ENCODE peak calls at places on chromosomes 3 and 15, in five cellular contexts. I is SK-N-SH, S is HepG2, F is H1, Z is HCT116. N is an unnamed sample.

GRCh38 chr3:164537485-164537884 is 540.8 kb downstream of the SI start:
- DNase-seq in Z (no peak), F (no peak), I (no peak), S (no peak), N (no peak)

GRCh38 chr15:92012368-92012629 is 158.8 kb downstream of the SLCO3A1 start:
- DNase-seq in Z (no peak), I (no peak), S (no peak), F (no peak), N (no peak)

GRCh38 chr15:87207945-87208580 is 1048.5 kb downstream of the NTRK3 start:
- DNase-seq in F (no peak), Z (no peak), I (no peak), S (no peak), N (no peak)

GRCh38 chr15:77535845-77536244 is 96.9 kb downstream of the LINGO1 start:
- DNase-seq in I (no peak), S (no peak), Z (peak; percentile 15), F (no peak), N (no peak)

GRCh38 chr3:30319713-30320112 is 286.7 kb upstream of the TGFBR2 start:
- DNase-seq in Z (peak; percentile 73), S (peak; percentile 71), F (peak; percentile 43), I (peak; percentile 8), N (no peak)

GRCh38 chr15:92693922-92694331 is 38.4 kb upstream of the FAM174B start:
- DNase-seq in I (peak; percentile 55), Z (peak; percentile 34), F (peak; percentile 80), S (peak; percentile 50), N (peak; percentile 71)

GRCh38 chr3:48157950-48158376 is 30.3 kb downstream of the CDC25A start:
- DNase-seq in S (peak; percentile 47), F (peak; percentile 87), I (peak; percentile 52), Z (peak; percentile 48), N (peak; percentile 13)

GRCh38 chr15:79640206-79640605 is 208.1 kb downstream of the MINAR1 start:
- DNase-seq in S (peak; percentile 7), I (no peak), F (no peak), Z (peak; percentile 26), N (no peak)

GRCh38 chr3:138124188-138124587 is 8.0 kb downstream of the A4GNT start:
- DNase-seq in F (peak; percentile 10), I (no peak), S (no peak), Z (no peak), N (no peak)

GRCh38 chr3:150317469-150317868 is 90.6 kb upstream of the TSC22D2 start:
- DNase-seq in Z (no peak), I (no peak), S (peak; percentile 15), F (no peak), N (no peak)

GRCh38 chr3:194749631-194750271 is 64.1 kb downstream of the FAM43A start:
- DNase-seq in F (no peak), Z (no peak), S (peak; percentile 90), I (peak; percentile 58), N (peak; percentile 57)
- TF ChIP-seq JUND in F (no peak), Z (no peak), S (no peak), I (no peak), N (no peak)

GRCh38 chr3:133945696-133946095 is 50.0 kb upstream of the RAB6B start:
- DNase-seq in F (no peak), I (no peak), Z (no peak), S (no peak), N (no peak)
- TF ChIP-seq JUND in F (no peak), I (no peak), Z (no peak), S (no peak), N (no peak)

GRCh38 chr3:196399485-196399945 is 32.7 kb downstream of the UBXN7 start:
- DNase-seq in Z (peak; percentile 28), I (no peak), F (no peak), S (peak; percentile 4), N (no peak)

GRCh38 chr3:196398782-196399181 is 33.4 kb downstream of the UBXN7 start:
- DNase-seq in S (no peak), I (no peak), Z (no peak), F (no peak), N (no peak)

GRCh38 chr3:196400331-196400730 is 31.9 kb downstream of the UBXN7 start:
- DNase-seq in F (no peak), S (no peak), Z (no peak), I (no peak), N (no peak)

DNA sequence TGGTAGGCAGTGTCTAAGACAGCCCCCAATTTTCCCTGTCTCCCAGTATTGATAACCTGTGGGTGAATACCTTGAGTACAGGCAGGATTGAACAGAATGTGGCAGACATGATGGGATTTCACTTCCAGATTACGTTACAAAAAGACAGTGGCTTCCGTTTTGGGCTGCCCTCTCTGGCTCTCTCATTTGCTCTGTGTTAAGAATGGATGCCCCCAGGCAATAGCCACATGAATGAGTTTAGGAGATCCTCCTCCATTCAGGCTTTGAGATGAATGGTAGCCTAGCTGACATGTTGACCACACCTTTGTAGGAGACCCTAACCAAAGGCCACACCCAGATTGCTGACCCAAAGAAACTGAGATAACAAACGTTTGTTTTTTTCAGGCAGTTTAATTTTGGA is 34.3 kb downstream of the UBXN7 start:
- DNase-seq in S (no peak), I (no peak), F (no peak), Z (no peak), N (no peak)
- TF ChIP-seq JUND in S (no peak), I (no peak), F (no peak), Z (no peak), N (no peak)

GRCh38 chr3:99945328-99945995 is 127.8 kb downstream of the CMSS1 start:
- DNase-seq in I (no peak), F (no peak), Z (no peak), S (no peak), N (peak; percentile 53)
- TF ChIP-seq JUND in I (no peak), F (no peak), Z (no peak), S (no peak), N (no peak)

DNA sequence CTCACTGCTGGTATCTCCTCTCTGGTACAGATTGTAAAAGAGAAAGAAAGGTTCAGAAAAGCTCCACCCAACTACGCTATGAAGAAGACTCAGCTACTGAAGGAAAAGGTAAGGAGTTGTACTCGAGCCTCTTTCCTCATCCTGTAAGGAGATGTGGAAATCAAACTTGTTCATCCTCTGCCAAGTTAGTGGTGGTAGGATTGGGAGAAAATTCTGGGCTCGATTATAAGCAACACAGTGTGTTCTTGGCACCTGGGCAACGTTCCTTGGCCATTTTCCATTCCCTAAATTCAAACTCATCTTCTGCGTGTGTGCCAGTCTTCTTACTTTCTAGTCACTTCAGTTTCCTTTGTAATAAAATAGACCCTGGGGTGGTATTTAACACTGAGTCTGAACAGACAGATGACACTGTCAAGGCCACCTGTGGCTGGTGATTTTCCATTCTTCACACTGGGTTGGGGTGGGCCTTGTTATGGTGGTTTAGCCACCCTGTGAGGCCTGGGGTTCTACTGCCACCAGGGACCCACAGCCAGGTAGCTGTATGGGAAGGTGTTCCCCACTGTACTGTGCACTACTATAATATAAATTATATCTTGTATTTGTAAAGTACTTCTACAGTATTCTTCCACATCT is 17.1 kb upstream of the ITPKA start:
- DNase-seq in Z (no peak), S (no peak), I (no peak), F (no peak), N (no peak)
- TF ChIP-seq JUND in Z (no peak), S (no peak), I (no peak), F (no peak), N (no peak)

DNA sequence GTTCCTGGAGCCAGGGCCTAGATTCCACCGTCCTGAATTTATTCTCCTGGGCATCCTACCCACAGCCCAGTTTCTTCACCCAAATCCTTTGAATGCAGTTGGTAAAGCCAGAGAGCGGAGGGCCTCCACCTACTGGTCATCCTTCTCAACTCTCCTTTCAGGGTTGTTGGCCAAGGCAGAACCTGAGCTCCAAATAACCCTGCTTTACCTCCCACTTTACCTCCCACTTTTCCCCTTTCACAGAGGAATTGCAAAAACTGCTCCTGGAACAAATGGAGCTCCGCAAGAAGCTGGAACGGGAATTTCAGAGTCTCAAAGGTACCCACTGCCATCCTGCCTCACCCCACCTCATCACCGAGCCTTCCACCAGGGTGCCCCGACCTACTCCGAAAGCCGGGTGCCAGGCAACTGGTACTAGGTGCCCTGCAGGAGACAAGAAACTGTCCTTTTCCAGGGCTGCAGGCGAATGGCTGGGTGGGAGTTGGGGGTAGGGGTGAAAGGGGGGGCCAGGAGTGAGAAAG is 6.8 kb downstream of the SKOR1 start:
- DNase-seq in S (no peak), Z (no peak), I (peak; percentile 60), F (peak; percentile 57), N (peak; percentile 70)
- TF ChIP-seq JUND in S (no peak), Z (no peak), I (no peak), F (no peak), N (no peak)

GRCh38 chr3:135905058-135905724 is 60.3 kb upstream of the PPP2R3A start:
- DNase-seq in Z (no peak), I (no peak), S (no peak), F (no peak), N (no peak)
- TF ChIP-seq JUND in Z (no peak), I (no peak), S (no peak), F (no peak), N (no peak)

DNA sequence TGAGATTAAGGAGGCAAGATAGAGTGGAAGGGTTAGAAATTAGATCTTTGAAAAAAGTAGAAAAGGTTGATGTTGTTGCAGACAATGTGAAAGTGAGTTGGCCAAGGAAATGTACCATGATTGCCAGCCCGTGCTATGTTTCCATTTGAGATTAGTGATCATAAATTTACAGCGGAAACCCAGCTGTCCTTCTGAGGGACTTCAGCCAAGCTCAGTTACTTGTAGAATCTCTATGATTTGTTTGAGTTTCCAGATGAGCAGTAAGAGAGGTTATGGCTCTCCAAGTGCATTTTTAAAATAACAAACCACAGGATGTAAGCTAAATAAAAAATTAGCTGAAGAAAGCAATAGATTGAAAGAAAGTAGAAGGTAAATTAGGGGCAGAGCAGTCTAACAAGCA is 54.2 kb upstream of the RBMS3 start:
- DNase-seq in F (no peak), Z (no peak), I (no peak), S (no peak), N (no peak)
- TF ChIP-seq JUND in F (no peak), Z (no peak), I (no peak), S (no peak), N (no peak)

GRCh38 chr3:46316258-46316657 is 37.7 kb upstream of the CCR2 start:
- DNase-seq in S (no peak), I (no peak), F (no peak), Z (no peak), N (no peak)

GRCh38 chr3:46318207-46318606 is 35.7 kb upstream of the CCR2 start:
- DNase-seq in Z (no peak), I (no peak), S (no peak), F (no peak), N (no peak)

GRCh38 chr3:46314517-46314916 is 39.4 kb upstream of the CCR2 start:
- DNase-seq in I (no peak), S (no peak), F (no peak), Z (no peak), N (no peak)

GRCh38 chr3:46312996-46313395 is 40.9 kb upstream of the CCR2 start:
- DNase-seq in I (no peak), F (no peak), S (no peak), Z (no peak), N (peak; percentile 84)
- TF ChIP-seq JUND in I (no peak), F (no peak), S (no peak), Z (no peak), N (peak; percentile 73)

N was measured in T47D.